ENCODE peak calls at places on chromosomes 12 and 14, in eight cellular contexts. Z, H, O, A, Q, R, W and V are unnamed samples.

GRCh38 chr14:72535485-72535884 is 358.4 kb downstream of the DPF3 start:
- DNase-seq in Z (peak), H (no peak), O (no peak), A (no peak), Q (no peak), R (no peak), W (no peak), V (peak)

GRCh38 chr12:127121494-127122070 is 1145.4 kb upstream of the TMEM132C start:
- DNase-seq in Z (no peak), H (no peak), O (no peak), A (no peak), Q (no peak), R (no peak), W (no peak), V (no peak)

GRCh38 chr12:15831315-15831993 is 42.3 kb upstream of the EPS8 start:
- DNase-seq in Z (no peak), H (no peak), O (no peak), A (no peak), Q (peak), R (no peak), W (no peak), V (no peak)

GRCh38 chr14:21096889-21097615 is 1.4 kb downstream of the ZNF219 start:
- DNase-seq in Z (peak), H (no peak), O (no peak), A (no peak), Q (no peak), R (no peak), W (no peak), V (no peak)

GRCh38 chr14:89247457-89248122 is 169.4 kb downstream of the FOXN3 start:
- DNase-seq in Z (no peak), H (no peak), O (no peak), A (no peak), Q (no peak), R (no peak), W (no peak), V (no peak)

GRCh38 chr14:59126714-59127436 is 61.6 kb upstream of the DAAM1 start:
- DNase-seq in Z (peak), H (peak), O (peak), A (peak), Q (peak), R (peak), W (no peak), V (no peak)

GRCh38 chr12:109504068-109504467 is 26.6 kb downstream of the UBE3B start:
- DNase-seq in Z (no peak), H (no peak), O (no peak), A (no peak), Q (no peak), R (peak), W (no peak), V (no peak)

GRCh38 chr12:107400686-107401447 is 284.7 kb upstream of the PWP1 start:
- DNase-seq in Z (peak), H (peak), O (peak), A (no peak), Q (peak), R (peak), W (no peak), V (no peak)

GRCh38 chr14:74866708-74867389 is 9.1 kb downstream of the PROX2 start:
- DNase-seq in Z (no peak), H (no peak), O (no peak), A (no peak), Q (no peak), R (no peak), W (no peak), V (no peak)

GRCh38 chr12:116284401-116284800 is 6.9 kb upstream of the MED13L start:
- DNase-seq in Z (no peak), H (no peak), O (peak), A (no peak), Q (no peak), R (no peak), W (no peak), V (peak)